ENCODE peak calls at places on chromosomes 1 and 21, in four cellular contexts. V, Y, J and D are unnamed samples.

GRCh38 chr1:50450861-50451653 is 27.8 kb upstream of the DMRTA2 start:
- DNase-seq in J (no peak), Y (no peak), V (no peak), D (no peak)

GRCh38 chr1:236067854-236068454 is 3.1 kb upstream of the NID1 start:
- DNase-seq in V (no peak), J (no peak), Y (no peak), D (peak)

GRCh38 chr1:203039609-203040517 is 13.6 kb downstream of the PPFIA4 start:
- DNase-seq in Y (no peak), V (peak), J (no peak), D (no peak)

GRCh38 chr1:85048296-85049064 is at the start of gene MCOLN3:
- DNase-seq in J (no peak), V (peak), Y (peak), D (no peak)

GRCh38 chr1:211736351-211736915 is 61.0 kb upstream of the NEK2 start:
- DNase-seq in Y (no peak), V (no peak), J (no peak), D (no peak)

GRCh38 chr1:86441997-86442396 is 18.0 kb downstream of the CLCA2 start:
- DNase-seq in Y (no peak), J (no peak), V (no peak), D (no peak)

GRCh38 chr1:78668427-78668826 is 18.8 kb downstream of the IFI44 start:
- DNase-seq in Y (no peak), J (no peak), V (no peak), D (no peak)

GRCh38 chr1:224262373-224263054 is 67.5 kb downstream of the NVL start:
- DNase-seq in J (no peak), V (peak), Y (no peak), D (no peak)

GRCh38 chr1:41819069-41819468 is 99.7 kb downstream of the HIVEP3 start:
- DNase-seq in J (no peak), V (no peak), Y (no peak), D (no peak)

GRCh38 chr1:234295039-234295438 is 78.2 kb upstream of the COA6 start:
- DNase-seq in Y (no peak), V (no peak), J (no peak), D (no peak)

GRCh38 chr1:68506386-68506785 is 9.5 kb upstream of the DEPDC1 start:
- DNase-seq in Y (no peak), V (peak), J (no peak), D (no peak)

GRCh38 chr1:17569200-17570139 is 30.0 kb downstream of the ARHGEF10L start:
- DNase-seq in J (peak), V (peak), Y (no peak), D (peak)

GRCh38 chr1:200179781-200180160 is 152.3 kb downstream of the NR5A2 start:
- DNase-seq in V (no peak), J (no peak), Y (no peak), D (peak)

GRCh38 chr1:56477164-56478111 is 101.9 kb downstream of the PLPP3 start:
- DNase-seq in Y (no peak), J (peak), V (no peak), D (no peak)

GRCh38 chr1:10796029-10796944 is at the start of gene CASZ1:
- DNase-seq in J (peak), Y (peak), V (peak), D (peak)

GRCh38 chr21:40215941-40216340 is 348.7 kb downstream of the PCP4 start:
- DNase-seq in Y (no peak), J (no peak), V (no peak), D (no peak)

GRCh38 chr1:9651565-9652378 is at the start of gene PIK3CD:
- DNase-seq in V (peak), Y (peak), J (no peak), D (no peak)

GRCh38 chr1:222028151-222028550 is 286.3 kb upstream of the DUSP10 start:
- DNase-seq in J (no peak), V (no peak), Y (no peak), D (no peak)

GRCh38 chr1:17780916-17781315 is 25.8 kb downstream of the ACTL8 start:
- DNase-seq in J (no peak), V (no peak), Y (no peak), D (no peak)

GRCh38 chr1:147622731-147623130 is 47.6 kb downstream of the ACP6 start:
- DNase-seq in J (no peak), Y (no peak), V (no peak), D (no peak)

GRCh38 chr1:243605604-243606003 is 244.4 kb downstream of the AKT3 start:
- DNase-seq in Y (no peak), V (no peak), J (no peak), D (no peak)

GRCh38 chr1:100543640-100544039 is 5.7 kb downstream of the GPR88 start:
- DNase-seq in V (peak), Y (peak), J (no peak), D (no peak)
- TF ChIP-seq CTCF in V (peak), Y (no peak), J (no peak), D (peak)

DNA sequence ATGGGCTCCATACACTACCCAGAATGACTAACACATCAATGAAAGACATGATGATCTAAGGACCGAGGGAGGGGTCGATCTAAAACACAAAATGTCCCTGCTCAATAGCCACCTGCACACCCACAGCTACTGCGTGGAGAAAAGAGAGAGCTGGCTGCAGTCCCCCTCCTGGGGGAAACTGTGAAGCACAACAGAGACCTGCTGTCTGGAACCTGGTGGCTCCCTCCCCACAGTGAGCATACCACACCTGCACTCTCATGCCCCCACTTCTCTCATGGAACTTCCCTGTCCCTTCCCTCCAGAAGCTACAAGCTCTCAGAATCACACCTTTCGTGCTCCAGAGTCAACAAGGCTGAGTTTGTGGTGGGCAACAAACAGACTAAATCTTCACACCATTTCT is 130.1 kb upstream of the ERG start:
- DNase-seq in V (no peak), Y (no peak), J (no peak), D (no peak)
- TF ChIP-seq CTCF in V (peak), Y (no peak), J (no peak), D (no peak)

GRCh38 chr1:111463029-111463683 is 10.6 kb upstream of the C1orf162 start:
- DNase-seq in Y (peak), J (no peak), V (peak), D (no peak)
- TF ChIP-seq CTCF in Y (no peak), J (no peak), V (no peak), D (no peak)

DNA sequence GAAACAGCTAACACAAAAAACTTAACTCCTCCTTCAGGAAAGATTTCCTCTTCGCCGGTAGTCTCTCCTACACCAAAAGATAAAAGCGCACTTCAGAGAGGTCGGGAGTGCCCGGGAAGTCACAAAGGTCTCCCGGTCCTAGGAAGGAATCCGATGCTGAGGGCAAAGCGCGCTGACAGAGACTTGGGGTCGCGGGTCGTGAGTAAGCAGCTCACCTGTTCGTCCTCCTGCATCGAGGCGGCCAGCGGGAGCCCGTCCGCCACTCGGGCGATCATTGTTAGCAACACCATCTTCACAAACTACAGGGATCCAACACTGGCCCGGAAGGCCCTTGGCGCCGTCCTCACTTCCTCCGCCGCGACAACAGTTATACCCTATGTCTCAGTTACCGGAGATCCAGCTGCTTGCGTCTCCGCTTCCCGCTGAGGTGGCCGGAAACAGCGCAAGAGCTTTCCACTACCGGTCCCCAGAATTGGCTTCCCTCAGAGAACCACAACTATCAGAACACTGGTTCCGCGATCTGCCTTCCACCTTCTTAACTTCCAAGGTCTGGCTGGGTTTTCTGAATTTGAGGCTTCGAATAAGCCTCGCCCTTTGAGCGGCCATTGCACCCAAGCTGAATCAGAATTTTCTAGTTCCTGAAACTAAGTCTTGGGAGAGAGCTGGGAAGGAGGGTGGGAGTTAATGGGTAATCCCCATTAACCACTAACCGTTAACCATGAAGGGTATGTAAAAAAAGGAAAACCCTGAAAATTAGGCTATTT is at the start of gene SEC22B:
- DNase-seq in J (peak), V (peak), Y (peak), D (peak)
- TF ChIP-seq CTCF in J (no peak), V (no peak), Y (no peak), D (no peak)

DNA sequence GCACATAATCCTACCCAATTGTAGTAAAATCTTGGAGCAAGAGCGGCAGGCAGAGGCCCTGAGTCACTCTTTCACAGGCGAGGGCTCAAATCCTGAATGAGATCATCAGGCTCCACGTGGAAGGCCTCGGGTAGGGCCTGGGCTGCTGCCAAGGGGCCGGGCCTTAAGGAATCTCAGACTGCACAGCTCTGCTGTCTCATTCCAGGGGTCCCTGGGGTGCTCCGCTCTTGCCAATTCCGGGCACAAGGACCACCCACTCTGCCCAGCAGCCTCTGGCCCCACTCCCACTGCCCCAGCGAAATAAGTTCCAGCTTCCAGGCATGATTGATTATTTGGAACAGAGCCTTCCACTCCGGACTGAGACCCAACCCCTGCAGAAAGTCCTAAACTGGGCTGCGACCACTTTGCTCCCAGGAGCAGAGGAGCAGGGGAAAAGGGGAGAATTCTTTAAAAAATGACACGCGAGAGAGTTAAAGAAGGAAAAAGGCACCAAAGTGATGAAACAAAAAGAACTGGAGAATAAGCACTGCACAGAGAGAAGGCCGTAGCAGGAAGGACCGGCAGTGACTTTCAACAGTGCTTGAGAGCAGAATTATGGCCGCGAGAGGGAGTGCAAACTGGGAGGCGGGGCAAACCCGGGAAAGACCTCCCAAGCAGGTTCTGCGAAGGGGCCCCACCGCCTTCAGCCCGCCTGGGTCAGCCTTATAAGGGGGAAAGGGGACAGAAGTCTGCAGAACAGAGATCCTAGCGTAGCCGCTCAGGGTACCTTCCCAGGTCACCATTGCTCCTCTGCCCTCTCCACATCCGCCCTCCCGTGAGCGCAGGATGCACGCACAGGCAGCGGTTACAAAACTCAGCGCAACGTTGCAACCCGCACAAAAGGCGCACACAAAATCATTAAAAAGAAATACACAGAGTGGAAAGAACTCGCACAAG is 2.0 kb downstream of the ADAMTS1 start:
- DNase-seq in J (peak), Y (peak), V (peak), D (peak)
- TF ChIP-seq CTCF in J (peak), Y (peak), V (peak), D (peak)

GRCh38 chr1:64516301-64516700 is 46.4 kb downstream of the CACHD1 start:
- DNase-seq in V (peak), Y (no peak), J (no peak), D (peak)
- TF ChIP-seq CTCF in V (no peak), Y (no peak), J (no peak), D (no peak)

GRCh38 chr1:153827168-153827964 is 52.2 kb downstream of the SLC27A3 start:
- DNase-seq in Y (no peak), V (no peak), J (no peak), D (no peak)
- TF ChIP-seq CTCF in Y (no peak), V (peak), J (no peak), D (peak)

GRCh38 chr1:245898581-245898980 is 608.5 kb downstream of the SMYD3 start:
- DNase-seq in V (no peak), J (no peak), Y (no peak), D (no peak)
- TF ChIP-seq CTCF in V (no peak), J (no peak), Y (no peak), D (no peak)